ENCODE peak calls at places on chromosomes 16 and 17, in four cellular contexts. D, F, G and S are unnamed samples.

GRCh38 chr16:30348929-30349328 is 6.2 kb downstream of the CD2BP2 start:
- DNase-seq in F (no peak), G (no peak), D (no peak), S (no peak)

GRCh38 chr17:50107790-50108414 is 12.8 kb downstream of the PDK2 start:
- DNase-seq in G (no peak), D (no peak), F (no peak), S (no peak)

GRCh38 chr16:70688266-70688742 is 2.5 kb upstream of the MTSS2 start:
- DNase-seq in G (peak), D (peak), F (no peak), S (no peak)

GRCh38 chr17:4215882-4216411 is 47.8 kb downstream of the ANKFY1 start:
- DNase-seq in D (no peak), G (no peak), F (no peak), S (peak)

GRCh38 chr16:3734084-3734757 is 16.9 kb upstream of the TRAP1 start:
- DNase-seq in D (no peak), F (no peak), G (no peak), S (no peak)

GRCh38 chr17:74177018-74177450 is 26.4 kb upstream of the RPL38 start:
- DNase-seq in D (no peak), G (no peak), F (no peak), S (no peak)

GRCh38 chr17:29363716-29364115 is 26.4 kb upstream of the TAOK1 start:
- DNase-seq in G (no peak), D (no peak), F (no peak), S (no peak)

GRCh38 chr17:32882734-32883133 is 5.8 kb upstream of the MYO1D start:
- DNase-seq in F (no peak), D (no peak), G (no peak), S (no peak)

GRCh38 chr16:85986931-85987749 is 88.2 kb downstream of the IRF8 start:
- DNase-seq in F (peak), D (no peak), G (no peak), S (peak)

GRCh38 chr16:78791011-78791410 is 691.6 kb downstream of the WWOX start:
- DNase-seq in D (no peak), F (no peak), G (no peak), S (no peak)

GRCh38 chr17:43874293-43874692 is 27.3 kb downstream of the CD300LG start:
- DNase-seq in D (no peak), F (no peak), G (no peak), S (no peak)

GRCh38 chr16:80739523-80739922 is 64.9 kb downstream of the CDYL2 start:
- DNase-seq in F (no peak), G (no peak), D (no peak), S (no peak)

GRCh38 chr16:77853125-77853524 is 64.8 kb downstream of the VAT1L start:
- DNase-seq in F (no peak), D (no peak), G (no peak), S (no peak)

DNA sequence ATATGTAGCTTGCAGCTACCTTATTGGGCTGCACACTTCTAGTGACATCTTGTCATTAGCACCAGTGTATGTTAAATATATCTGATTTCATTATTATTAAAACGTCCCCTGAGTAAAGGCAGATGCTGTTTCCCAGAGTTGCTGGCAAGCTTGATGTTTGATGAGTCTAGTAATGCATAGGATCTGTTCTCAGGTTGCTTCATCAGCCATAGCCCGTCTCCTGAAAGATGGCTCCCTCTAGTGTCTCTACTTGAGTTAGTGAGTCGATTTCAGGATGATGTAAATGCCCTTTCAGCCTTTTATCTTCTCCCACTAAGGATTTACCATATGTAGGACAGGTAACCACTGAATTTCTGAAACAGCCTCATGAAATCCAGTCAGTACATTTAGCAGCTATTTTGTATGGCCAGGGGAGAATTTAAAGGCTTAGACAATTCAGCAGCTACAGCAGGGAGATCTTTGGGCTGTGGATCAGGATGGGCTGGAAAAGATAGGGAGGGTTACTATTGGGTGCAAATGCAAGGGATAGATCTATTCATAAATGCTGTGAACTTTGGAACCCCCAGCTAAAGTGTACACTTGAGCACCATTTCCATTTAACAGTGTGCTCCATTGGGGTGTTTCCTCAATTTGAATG is 376.3 kb downstream of the CNTNAP4 start:
- DNase-seq in G (no peak), F (peak), D (no peak), S (peak)
- TF ChIP-seq CTCF in G (no peak), F (peak), D (no peak), S (peak)

DNA sequence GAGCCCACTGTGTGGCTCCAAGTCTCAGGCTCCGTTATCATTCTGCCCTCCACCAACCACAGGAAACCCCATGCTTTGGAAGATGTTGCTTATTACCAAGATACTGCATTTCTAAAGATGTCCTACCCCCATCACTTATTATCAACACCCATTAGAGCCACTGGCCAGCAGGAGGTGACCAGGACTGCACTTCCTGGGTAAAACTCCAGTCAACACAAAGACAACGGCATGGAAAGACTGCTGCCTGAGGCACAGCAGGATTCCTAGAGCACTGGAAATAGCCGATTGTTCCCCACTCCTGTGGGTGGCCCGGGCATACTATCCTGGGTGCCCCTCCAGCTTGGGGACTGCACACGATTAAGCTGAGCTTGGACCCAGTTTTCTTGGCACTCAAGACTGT is 133.7 kb downstream of the AATF start:
- DNase-seq in F (no peak), D (no peak), G (no peak), S (no peak)
- TF ChIP-seq CTCF in F (no peak), D (no peak), G (no peak), S (no peak)

GRCh38 chr16:27363246-27363632 is 38.7 kb upstream of the IL21R start:
- DNase-seq in F (no peak), D (no peak), G (no peak), S (no peak)
- TF ChIP-seq CTCF in F (no peak), D (no peak), G (no peak), S (no peak)

DNA sequence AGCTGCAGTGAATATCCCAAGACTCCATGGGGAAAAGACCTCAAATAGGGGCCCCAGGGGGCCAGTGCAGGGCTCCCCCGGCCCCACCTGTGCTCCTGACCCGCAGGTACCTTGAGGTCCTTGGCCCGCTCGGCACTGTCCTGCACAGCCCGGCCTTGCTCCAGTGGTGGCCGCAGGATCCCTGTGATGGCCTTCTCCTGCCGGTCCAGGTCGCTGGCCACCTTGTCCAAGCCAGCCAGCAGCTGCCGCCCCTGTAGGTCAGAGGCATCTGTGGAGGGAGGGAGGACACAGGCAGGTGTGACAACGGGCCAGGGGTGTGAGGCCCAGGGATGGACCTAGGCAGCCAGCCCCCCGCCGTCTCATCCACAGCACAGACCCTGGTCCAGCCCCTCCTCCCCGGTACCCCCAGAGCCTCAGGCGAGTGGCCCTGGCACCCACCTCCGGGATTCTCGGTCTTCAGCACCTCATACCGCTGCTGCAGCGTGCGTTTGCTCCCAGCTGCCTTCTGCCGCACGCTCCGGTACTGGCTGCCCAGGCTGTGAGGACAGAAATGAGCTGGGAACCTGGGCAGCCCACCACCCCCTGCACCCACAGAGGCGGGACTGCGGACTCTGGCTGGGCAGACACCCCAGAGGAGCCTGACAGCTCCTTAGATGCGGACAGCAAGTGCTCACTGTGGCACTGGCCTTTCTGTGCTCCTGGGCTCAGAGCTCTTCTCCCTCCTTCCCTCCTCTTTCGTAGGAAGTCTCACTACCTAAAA is 43.7 kb downstream of the PPL start:
- DNase-seq in D (no peak), G (no peak), F (no peak), S (no peak)
- TF ChIP-seq CTCF in D (no peak), G (no peak), F (no peak), S (no peak)

GRCh38 chr16:88515925-88516324 is 54.3 kb upstream of the ZC3H18 start:
- DNase-seq in D (no peak), F (no peak), G (no peak), S (no peak)
- TF ChIP-seq CTCF in D (no peak), F (no peak), G (no peak), S (no peak)

GRCh38 chr17:67546578-67547527 is 169.8 kb downstream of the PITPNC1 start:
- DNase-seq in D (peak), G (peak), F (peak), S (peak)
- TF ChIP-seq CTCF in D (no peak), G (no peak), F (no peak), S (no peak)

GRCh38 chr16:75333770-75334169 is 82.3 kb upstream of the BCAR1 start:
- DNase-seq in D (no peak), G (no peak), F (peak), S (no peak)
- TF ChIP-seq CTCF in D (no peak), G (no peak), F (no peak), S (no peak)